ENCODE peak calls at places on chromosomes 12 and 14, in six cellular contexts. V is esophagus muscularis mucosa, W is heart left ventricle, Y is stomach, X is A549, J is body of pancreas. O is an unnamed sample. For H3K4me1, the result is how much of the 10 kb centered on the place peaks cover.

GRCh38 chr14:71956920-71957563 is 24.8 kb downstream of the RGS6 start:
- DNase-seq in V (no peak), W (no peak), Y (no peak), X (no peak), J (no peak), O (no peak)

GRCh38 chr12:109273354-109273753 is 35.7 kb downstream of the FOXN4 start:
- DNase-seq in V (no peak), W (no peak), Y (no peak), X (no peak), J (no peak), O (no peak)

GRCh38 chr12:30822385-30823139 is 67.8 kb upstream of the CAPRIN2 start:
- DNase-seq in V (no peak), W (peak), Y (peak), X (peak), J (peak), O (peak)

GRCh38 chr12:122081108-122081696 is 2.6 kb downstream of the MLXIP start:
- DNase-seq in V (no peak), W (no peak), Y (no peak), X (no peak), J (no peak), O (peak)

GRCh38 chr14:70822706-70823185 is 13.4 kb upstream of the MAP3K9 start:
- DNase-seq in V (no peak), W (peak), Y (peak), X (peak), J (peak), O (peak)

GRCh38 chr12:48197549-48197966 is 5.5 kb downstream of the OR10AD1 start:
- DNase-seq in V (peak), W (no peak), Y (no peak), X (peak), J (no peak), O (no peak)

GRCh38 chr12:102501773-102502172 is 21.4 kb upstream of the IGF1 start:
- DNase-seq in V (no peak), W (no peak), Y (no peak), X (no peak), J (no peak), O (no peak)

GRCh38 chr12:117162167-117162539 is 28.1 kb downstream of the FBXO21 start:
- DNase-seq in V (no peak), W (no peak), Y (no peak), X (no peak), J (no peak), O (no peak)

GRCh38 chr14:77849711-77850110 is 49.8 kb downstream of the ADCK1 start:
- DNase-seq in V (no peak), W (no peak), Y (no peak), X (no peak), J (no peak), O (no peak)

GRCh38 chr14:91242635-91243034 is 1.9 kb downstream of the GPR68 start:
- DNase-seq in V (no peak), W (no peak), Y (no peak), X (no peak), J (no peak), O (no peak)
- H3K4me1 ChIP-seq in V (under half), W (under half), Y (under half), X (under half), J (under half), O (under half)

GRCh38 chr12:87329076-87329863 is 699.9 kb downstream of the C12orf50 start:
- DNase-seq in V (no peak), W (no peak), Y (no peak), X (no peak), J (no peak), O (no peak)
- H3K4me3 ChIP-seq in V (no peak), W (no peak), Y (no peak), X (no peak), J (no peak), O (no peak)

GRCh38 chr12:6573001-6573400 is 4.9 kb upstream of the NOP2 start:
- DNase-seq in V (no peak), W (no peak), Y (no peak), X (no peak), J (no peak), O (no peak)
- TF ChIP-seq POLR2A in V (no peak), W (no peak), Y (no peak), X (no peak), J (no peak), O (no peak)

DNA sequence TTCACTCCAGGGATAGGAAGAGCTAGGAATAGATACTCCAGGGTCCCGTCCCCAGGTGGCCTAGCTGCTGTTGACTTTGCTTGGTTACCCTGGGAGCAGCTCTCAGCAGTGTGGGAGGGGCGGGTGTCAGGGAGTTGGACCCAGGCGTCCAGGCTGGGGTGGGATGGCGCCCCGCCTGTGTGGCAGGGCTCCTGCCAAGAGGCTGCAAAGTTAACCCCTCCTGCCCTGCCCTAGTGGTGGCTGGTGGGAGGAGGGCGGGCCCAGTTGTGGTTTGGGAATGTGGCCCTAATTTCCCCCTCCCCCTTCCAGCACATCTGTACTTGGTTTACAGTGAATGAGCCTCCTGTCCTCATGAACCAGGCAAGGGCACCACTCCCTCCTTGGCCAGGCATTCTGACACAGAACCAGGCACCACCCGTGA is 1.7 kb upstream of the RARG start:
- DNase-seq in V (no peak), W (no peak), Y (no peak), X (no peak), J (no peak), O (no peak)
- H3K4me1 ChIP-seq in V (half or more), W (under half), Y (under half), X (under half), J (under half), O (under half)

GRCh38 chr14:87233266-87233665 is 759.7 kb downstream of the GALC start:
- DNase-seq in V (no peak), W (no peak), Y (no peak), X (no peak), J (no peak), O (no peak)
- H3K4me3 ChIP-seq in V (no peak), W (no peak), Y (no peak), X (no peak), J (no peak), O (no peak)

GRCh38 chr14:94613720-94614644 is 1.8 kb downstream of the SERPINA3 start:
- DNase-seq in V (no peak), W (no peak), Y (no peak), X (no peak), J (no peak), O (no peak)
- TF ChIP-seq POLR2A in V (no peak), W (no peak), Y (no peak), X (no peak), J (peak), O (no peak)

DNA sequence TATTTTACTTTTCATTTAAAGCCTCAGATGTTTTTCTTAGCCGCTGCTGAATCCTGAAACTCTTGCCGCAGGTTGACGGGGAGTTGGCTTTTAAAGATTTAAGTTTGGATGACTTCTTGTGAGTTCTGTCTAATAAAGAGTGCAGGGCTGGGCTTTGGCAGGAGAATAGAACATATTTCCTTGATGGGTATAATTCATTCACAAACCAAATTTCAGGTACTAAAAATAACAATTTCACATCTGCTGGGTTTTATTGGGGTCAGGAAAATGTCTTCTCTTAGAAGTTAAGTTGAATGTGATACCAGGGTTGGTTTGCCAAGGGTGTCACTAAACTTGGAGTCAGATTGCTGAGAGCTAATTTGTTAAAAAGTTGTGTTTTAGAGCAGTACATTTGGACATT is 9.7 kb downstream of the SP1 start:
- DNase-seq in V (no peak), W (no peak), Y (no peak), X (no peak), J (no peak), O (no peak)
- H3K4me1 ChIP-seq in V (half or more), W (under half), Y (half or more), X (under half), J (half or more), O (half or more)

GRCh38 chr12:92034858-92035401 is 110.7 kb downstream of the BTG1 start:
- DNase-seq in V (peak), W (peak), Y (peak), X (peak), J (peak), O (peak)

GRCh38 chr12:92036061-92036620 is 109.5 kb downstream of the BTG1 start:
- DNase-seq in V (no peak), W (no peak), Y (no peak), X (no peak), J (no peak), O (no peak)

GRCh38 chr12:92034083-92034482 is 111.6 kb downstream of the BTG1 start:
- DNase-seq in V (no peak), W (no peak), Y (no peak), X (no peak), J (peak), O (no peak)

GRCh38 chr12:92036771-92037453 is 108.7 kb downstream of the BTG1 start:
- DNase-seq in V (no peak), W (no peak), Y (no peak), X (no peak), J (peak), O (no peak)

GRCh38 chr12:92035477-92035876 is 110.2 kb downstream of the BTG1 start:
- DNase-seq in V (no peak), W (no peak), Y (no peak), X (no peak), J (no peak), O (no peak)
- H3K4me3 ChIP-seq in V (peak), W (no peak), Y (peak), X (peak), J (no peak), O (no peak)

DNA sequence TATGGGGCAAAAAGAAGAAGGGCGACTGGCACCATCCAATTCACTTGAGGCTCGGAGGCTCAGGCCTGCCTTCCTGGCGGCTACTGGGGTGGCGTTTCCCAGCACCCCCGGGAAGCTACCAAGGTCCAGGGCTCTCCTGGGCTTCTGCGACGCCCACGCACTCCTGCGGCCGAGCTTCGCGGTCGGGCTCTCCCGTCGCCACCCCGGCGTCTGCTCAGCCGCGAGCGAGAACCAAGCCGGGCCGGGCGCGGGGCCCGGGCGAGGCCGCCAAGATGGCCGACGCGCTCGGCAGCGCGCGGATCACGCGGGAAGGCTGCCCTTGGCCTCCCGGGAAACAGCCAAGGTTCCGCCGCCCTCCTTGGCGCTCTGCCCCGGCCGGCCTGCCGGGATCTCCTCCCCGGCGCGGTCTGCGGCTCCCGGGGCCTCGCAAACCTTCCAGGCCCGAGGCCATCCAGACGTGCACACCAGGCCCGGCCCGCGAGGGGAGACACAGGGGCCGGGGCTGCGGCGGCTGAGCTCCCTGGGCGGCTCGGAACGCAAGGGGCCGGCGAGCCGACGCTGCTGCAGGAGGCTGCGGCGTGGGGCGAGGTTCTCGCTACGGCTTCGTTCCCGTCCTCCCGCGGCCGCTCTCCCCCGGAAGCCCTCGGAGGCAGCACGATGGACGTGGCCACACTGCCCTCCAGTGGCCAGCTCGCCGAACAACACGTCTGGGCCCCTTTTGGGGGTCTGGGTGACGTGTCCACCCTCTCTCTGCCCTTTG is 23.5 kb upstream of the ZFP36L1 start:
- DNase-seq in V (no peak), W (peak), Y (peak), X (peak), J (peak), O (peak)
- TF ChIP-seq POLR2A in V (no peak), W (no peak), Y (no peak), X (peak), J (peak), O (peak)